ENCODE peak calls at places on chromosomes 6 and 20, in eight cellular contexts. Q is astrocyte, N is HCT116, S is keratinocyte, D is K562, G is colonic mucosa, V is endothelial cell of umbilical vein, P is mesendoderm. M is an unnamed sample.

GRCh38 chr6:154821099-154821498 is 87.9 kb downstream of the SCAF8 start:
- DNase-seq in D (no peak), V (no peak), Q (no peak), S (no peak), G (no peak), N (no peak), P (no peak), M (no peak)

GRCh38 chr20:44644384-44645131 is 6.9 kb downstream of the ADA start:
- DNase-seq in V (no peak), P (peak), G (no peak), S (no peak), N (no peak), Q (no peak), D (no peak), M (peak)

GRCh38 chr6:142794424-142794823 is 150.6 kb downstream of the HIVEP2 start:
- DNase-seq in N (no peak), G (no peak), Q (no peak), D (no peak), S (no peak), P (no peak), V (no peak), M (no peak)

GRCh38 chr6:145903356-145904102 is 60.6 kb downstream of the SHPRH start:
- DNase-seq in Q (peak), V (no peak), D (no peak), N (no peak), P (no peak), G (no peak), S (no peak), M (no peak)

GRCh38 chr20:42779216-42779615 is 410.5 kb downstream of the PTPRT start:
- DNase-seq in N (no peak), V (no peak), G (no peak), S (no peak), D (peak), P (peak), Q (no peak), M (no peak)

GRCh38 chr6:20117474-20117873 is 94.8 kb downstream of the MBOAT1 start:
- DNase-seq in D (no peak), N (no peak), Q (peak), S (no peak), V (no peak), P (peak), G (no peak), M (no peak)

GRCh38 chr20:2387180-2387577 is 6.5 kb downstream of the TGM6 start:
- DNase-seq in G (peak), N (peak), V (peak), S (no peak), P (peak), Q (no peak), D (peak), M (peak)

GRCh38 chr6:92114797-92115196 is 1304.6 kb downstream of the EPHA7 start:
- DNase-seq in Q (no peak), V (no peak), D (no peak), N (no peak), S (no peak), P (no peak), G (peak), M (no peak)

GRCh38 chr20:14288341-14289330 is 48.8 kb downstream of the FLRT3 start:
- DNase-seq in V (no peak), D (no peak), S (peak), P (peak), N (peak), G (no peak), Q (peak), M (no peak)

GRCh38 chr20:17949899-17950298 is 18.7 kb downstream of the SNX5 start:
- DNase-seq in D (no peak), P (no peak), Q (no peak), G (no peak), V (no peak), S (no peak), N (no peak), M (no peak)

GRCh38 chr6:2579241-2579761 is 171.4 kb downstream of the MYLK4 start:
- DNase-seq in S (no peak), Q (peak), P (no peak), G (no peak), N (no peak), D (no peak), V (peak), M (no peak)

GRCh38 chr6:3449321-3449720 is 7.5 kb downstream of the SLC22A23 start:
- DNase-seq in S (no peak), V (no peak), Q (no peak), N (no peak), G (no peak), D (no peak), P (no peak), M (no peak)

GRCh38 chr6:113371106-113371505 is 486.0 kb upstream of the MARCKS start:
- DNase-seq in P (no peak), G (no peak), S (no peak), V (no peak), Q (no peak), D (no peak), N (no peak), M (no peak)

GRCh38 chr6:42138190-42138589 is 4.2 kb downstream of the C6orf132 start:
- DNase-seq in P (no peak), V (no peak), G (no peak), N (no peak), Q (no peak), D (no peak), S (no peak), M (no peak)

GRCh38 chr6:24274441-24275083 is 83.3 kb downstream of the DCDC2 start:
- DNase-seq in G (no peak), Q (peak), S (no peak), D (no peak), P (peak), N (no peak), V (peak), M (no peak)

GRCh38 chr6:15200087-15200486 is 45.8 kb upstream of the JARID2 start:
- DNase-seq in S (peak), Q (no peak), P (no peak), D (no peak), G (no peak), N (no peak), V (no peak), M (no peak)

GRCh38 chr6:93021235-93021909 is 398.0 kb downstream of the EPHA7 start:
- DNase-seq in S (no peak), N (no peak), D (no peak), P (peak), V (no peak), Q (no peak), G (no peak), M (no peak)

GRCh38 chr6:35236223-35236622 is 22.5 kb downstream of the SCUBE3 start:
- DNase-seq in S (no peak), G (no peak), P (no peak), N (no peak), V (no peak), Q (no peak), D (no peak), M (no peak)

GRCh38 chr6:56933650-56934049 is 21.3 kb upstream of the BEND6 start:
- DNase-seq in D (no peak), V (no peak), Q (peak), S (no peak), P (no peak), N (no peak), G (no peak), M (no peak)

GRCh38 chr6:23621026-23621425 is 505.0 kb upstream of the NRSN1 start:
- DNase-seq in V (no peak), P (no peak), D (no peak), S (no peak), N (no peak), Q (peak), G (no peak), M (no peak)

GRCh38 chr6:55578537-55579363 is at the start of gene HMGCLL1:
- DNase-seq in S (no peak), Q (no peak), G (peak), N (no peak), V (peak), P (peak), D (no peak), M (no peak)

DNA sequence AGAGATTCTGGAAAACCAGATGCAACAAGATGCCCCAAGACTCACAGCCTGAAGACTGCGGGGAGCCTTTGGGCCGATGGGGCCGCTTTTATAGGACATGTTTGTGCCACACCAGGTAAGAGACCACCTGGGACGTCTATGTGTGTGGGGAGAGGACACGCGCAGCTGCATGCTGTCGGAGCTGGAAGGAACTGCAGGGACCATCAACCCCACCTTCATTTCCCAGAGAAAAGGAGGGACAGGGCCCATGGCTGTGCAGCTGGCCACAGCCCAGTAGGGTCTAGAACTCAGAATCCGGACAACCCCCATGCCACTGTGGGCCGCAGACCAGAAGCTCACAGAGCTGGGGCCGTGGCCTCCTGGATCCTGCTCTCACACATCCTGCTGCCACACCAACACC is 100.3 kb upstream of the MPC1 start:
- DNase-seq in N (no peak), S (no peak), V (no peak), P (no peak), Q (no peak), D (no peak), G (no peak), M (no peak)
- H3K9ac ChIP-seq in N (no peak), S (no peak), V (no peak), P (no peak), Q (no peak), D (no peak), G (no peak), M (no peak)

DNA sequence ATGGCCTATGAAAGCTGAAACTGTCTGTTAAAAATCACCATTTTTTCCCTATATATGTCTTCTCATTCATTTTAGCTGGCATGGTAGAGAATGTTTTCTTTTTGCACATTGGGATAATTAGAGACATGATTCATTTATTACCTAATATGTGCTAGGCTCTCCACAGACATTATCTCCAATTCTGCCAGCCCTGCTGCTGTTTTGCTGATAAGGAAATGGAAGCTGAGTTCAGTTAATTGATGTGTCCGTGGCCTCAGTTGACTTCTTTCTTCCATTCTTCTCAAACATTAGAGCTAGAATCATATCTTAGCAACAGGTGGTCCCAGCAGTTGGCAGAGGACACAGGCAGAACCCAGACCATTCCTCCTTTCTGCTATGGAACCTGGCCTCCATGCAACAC is 644.1 kb upstream of the CITED2 start:
- DNase-seq in D (no peak), G (no peak), P (no peak), S (no peak), V (peak), N (no peak), Q (no peak), M (no peak)
- H3K9ac ChIP-seq in D (no peak), G (no peak), P (no peak), S (no peak), V (no peak), N (no peak), Q (no peak), M (no peak)

DNA sequence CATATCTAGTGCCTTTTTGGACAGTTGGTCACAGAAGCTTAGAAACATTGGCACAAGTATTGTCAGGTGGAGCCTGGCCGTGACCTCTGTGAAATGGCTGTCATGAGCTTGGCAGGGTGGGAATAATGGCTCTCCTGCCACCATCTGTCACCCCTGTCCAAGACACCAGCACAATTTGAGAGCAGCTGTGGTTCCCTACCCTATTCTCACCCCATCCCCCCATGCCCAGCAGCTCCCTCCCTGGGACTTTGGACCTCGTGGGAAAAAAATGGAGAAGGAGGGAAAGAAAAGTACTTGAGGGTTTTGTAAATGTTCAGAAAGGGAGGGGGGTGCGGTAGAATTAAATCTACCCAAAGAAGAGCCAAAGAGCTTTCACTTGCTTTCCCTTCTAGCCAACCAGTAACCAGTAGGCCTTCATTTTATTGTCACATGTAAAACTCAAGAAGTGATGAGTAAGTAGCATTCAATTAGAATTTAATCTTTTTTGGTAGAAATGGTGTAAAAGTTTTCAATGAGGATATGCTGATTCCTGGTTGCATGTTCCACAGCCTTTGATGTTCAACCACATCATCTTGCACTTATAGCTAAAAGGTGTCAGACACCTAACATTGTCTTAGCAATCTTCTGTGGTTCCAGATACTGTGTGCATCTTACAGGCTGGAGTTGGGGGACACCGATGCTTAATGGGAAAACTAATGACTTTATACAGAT is 263.5 kb upstream of the TAB2 start:
- DNase-seq in S (no peak), D (no peak), P (no peak), G (no peak), V (no peak), N (no peak), Q (no peak), M (no peak)
- H3K9ac ChIP-seq in S (no peak), D (no peak), P (no peak), G (no peak), V (no peak), N (no peak), Q (no peak), M (no peak)

DNA sequence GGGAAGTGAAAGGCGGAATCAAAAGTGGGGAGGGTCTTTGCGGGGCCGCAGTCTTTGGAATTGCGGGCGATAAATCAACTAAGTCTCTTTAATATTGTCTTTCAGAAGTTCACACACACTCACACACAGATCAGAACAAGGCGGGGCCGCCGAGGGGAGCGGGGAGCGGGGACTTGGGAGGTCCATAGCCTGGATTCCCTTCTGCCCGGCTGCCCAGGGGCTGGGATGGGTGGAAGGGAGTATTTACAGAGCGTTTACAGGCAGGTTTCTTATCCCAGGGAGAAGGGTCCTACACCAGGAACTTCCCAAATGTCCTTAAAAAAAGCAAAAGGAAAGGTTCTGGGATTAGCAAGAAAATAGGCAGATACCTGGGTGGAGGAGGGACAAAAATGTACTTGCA is 3.5 kb downstream of the PRRT1 start:
- DNase-seq in D (no peak), V (no peak), S (no peak), Q (no peak), P (no peak), G (no peak), N (no peak), M (no peak)
- H3K9ac ChIP-seq in D (no peak), V (no peak), S (peak), Q (no peak), P (no peak), G (no peak), N (no peak), M (no peak)

DNA sequence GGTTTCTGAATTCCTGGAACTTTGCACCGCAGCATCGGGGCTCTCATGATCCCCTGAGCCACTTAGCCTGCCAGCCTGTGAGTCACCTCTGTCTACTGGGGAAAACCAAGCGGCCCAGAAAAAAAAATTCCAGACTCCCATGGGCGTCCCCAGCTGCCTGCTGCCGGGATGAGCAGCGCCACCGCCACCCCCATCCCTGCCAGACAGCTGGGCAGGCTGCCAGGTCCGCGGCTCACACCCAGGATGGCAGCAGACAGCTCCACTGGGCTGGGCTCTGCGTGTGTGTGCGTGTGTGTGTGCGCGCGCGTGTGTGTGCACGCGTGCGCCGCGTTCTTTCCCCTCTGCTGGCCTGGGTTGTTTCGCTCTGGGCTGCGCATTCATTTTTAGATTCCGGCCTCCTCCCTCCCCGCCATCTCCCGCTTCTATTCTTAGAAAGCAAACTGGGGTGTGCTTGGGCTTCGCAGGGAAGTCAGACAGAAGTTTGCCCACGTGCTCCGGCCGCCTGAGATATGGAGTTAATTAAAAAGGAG is 38.9 kb upstream of the PMEPA1 start:
- DNase-seq in Q (peak), V (peak), S (peak), N (peak), D (no peak), P (peak), G (peak), M (peak)
- H3K9ac ChIP-seq in Q (peak), V (peak), S (peak), N (no peak), D (no peak), P (no peak), G (no peak), M (no peak)

GRCh38 chr6:108714774-108715414 is 133.3 kb upstream of the ARMC2 start:
- DNase-seq in N (no peak), Q (no peak), G (no peak), P (no peak), V (no peak), S (no peak), D (no peak), M (no peak)
- H3K9ac ChIP-seq in N (no peak), Q (no peak), G (no peak), P (no peak), V (no peak), S (no peak), D (no peak), M (no peak)

GRCh38 chr6:37791156-37791919 is 28.2 kb upstream of the ZFAND3 start:
- DNase-seq in G (peak), Q (peak), D (peak), P (peak), N (peak), V (peak), S (peak), M (peak)
- H3K9ac ChIP-seq in G (no peak), Q (no peak), D (no peak), P (no peak), N (no peak), V (no peak), S (no peak), M (no peak)

DNA sequence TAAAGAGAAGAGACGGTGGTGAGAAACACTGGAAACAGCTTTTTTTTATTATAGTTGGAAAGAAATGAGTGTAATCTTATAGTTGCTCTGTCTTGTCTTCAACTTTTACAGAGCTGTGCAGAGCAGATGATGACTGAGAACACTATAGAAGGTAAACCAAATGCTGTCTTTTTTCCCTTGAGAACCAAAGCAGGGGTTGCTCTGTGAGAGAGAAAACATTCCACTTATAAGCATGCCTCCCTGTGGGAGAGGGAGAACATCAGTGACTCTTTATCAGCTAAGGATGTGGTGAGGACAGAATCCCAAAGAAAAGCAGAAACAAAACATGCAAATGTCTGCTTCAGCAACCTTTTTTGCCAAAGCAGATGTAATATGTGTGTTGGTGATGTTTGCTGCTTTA is 179.3 kb upstream of the HDDC2 start:
- DNase-seq in G (no peak), N (no peak), V (no peak), P (no peak), D (no peak), Q (no peak), S (no peak), M (no peak)
- H3K9ac ChIP-seq in G (no peak), N (no peak), V (no peak), P (no peak), D (no peak), Q (no peak), S (no peak), M (no peak)

DNA sequence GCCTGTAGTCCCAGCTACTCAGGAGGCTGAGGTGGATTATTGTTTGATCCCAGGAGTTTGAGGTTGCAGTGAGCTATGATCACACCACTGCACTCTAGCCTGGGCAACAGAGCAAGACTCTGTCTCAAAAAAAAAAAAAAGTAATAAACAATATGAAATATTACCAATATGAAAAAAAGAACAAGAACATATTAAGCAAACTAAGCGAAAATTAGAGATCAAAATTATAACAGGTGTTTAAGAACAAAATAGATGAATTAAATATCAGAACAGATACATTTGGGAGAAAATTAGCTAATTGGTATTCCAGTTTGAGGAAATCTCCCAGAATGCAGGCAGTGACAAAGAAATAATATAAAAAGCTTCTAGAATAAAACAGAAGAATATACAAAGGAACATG is 23.3 kb downstream of the GLO1 start:
- DNase-seq in V (no peak), D (no peak), P (no peak), G (no peak), S (no peak), N (no peak), Q (no peak), M (no peak)
- H3K9ac ChIP-seq in V (no peak), D (no peak), P (no peak), G (no peak), S (no peak), N (no peak), Q (no peak), M (no peak)

GRCh38 chr6:5504078-5504477 is 242.8 kb downstream of the FARS2 start:
- DNase-seq in Q (no peak), P (no peak), G (no peak), V (no peak), N (no peak), S (no peak), D (no peak), M (no peak)

GRCh38 chr6:5509106-5509505 is 247.8 kb downstream of the FARS2 start:
- DNase-seq in V (no peak), G (no peak), P (no peak), S (no peak), D (no peak), N (no peak), Q (no peak), M (no peak)

GRCh38 chr6:5507056-5507722 is 245.9 kb downstream of the FARS2 start:
- DNase-seq in D (no peak), P (no peak), Q (no peak), S (no peak), G (no peak), V (no peak), N (no peak), M (peak)

GRCh38 chr6:5506149-5506548 is 244.8 kb downstream of the FARS2 start:
- DNase-seq in V (no peak), Q (no peak), S (no peak), P (no peak), N (no peak), D (no peak), G (no peak), M (no peak)

GRCh38 chr6:5506575-5506974 is 245.3 kb downstream of the FARS2 start:
- DNase-seq in N (no peak), S (no peak), V (no peak), P (no peak), G (no peak), Q (no peak), D (no peak), M (no peak)
- H3K9ac ChIP-seq in N (no peak), S (no peak), V (no peak), P (no peak), G (no peak), Q (no peak), D (no peak), M (no peak)